ENCODE peak calls at places on chromosomes 2 and 18, in ten cellular contexts. N, G, Z, O, M, U, F, H, V and K are unnamed samples.

GRCh38 chr2:24429711-24430110 is 61.3 kb upstream of the NCOA1 start:
- DNase-seq in N (no peak), Z (peak), H (no peak), O (no peak), U (no peak), M (no peak), F (no peak), G (no peak), V (no peak), K (no peak)

GRCh38 chr2:218814540-218815243 is 16.9 kb downstream of the PRKAG3 start:
- DNase-seq in F (no peak), G (no peak), O (no peak), N (no peak), H (no peak), M (no peak), U (no peak), V (no peak), Z (no peak), K (no peak)

GRCh38 chr18:49274188-49274714 is 186.2 kb downstream of the DYM start:
- DNase-seq in V (no peak), O (no peak), Z (peak), H (no peak), U (no peak), N (no peak), F (no peak), M (peak), G (no peak), K (no peak)

GRCh38 chr2:62198237-62198633 is 2.3 kb downstream of the B3GNT2 start:
- DNase-seq in U (no peak), H (no peak), M (no peak), Z (no peak), V (no peak), O (no peak), G (no peak), F (no peak), N (no peak), K (no peak)

GRCh38 chr2:19009510-19009909 is 348.9 kb downstream of the OSR1 start:
- DNase-seq in G (no peak), H (no peak), N (no peak), M (no peak), Z (no peak), V (no peak), U (no peak), F (no peak), O (no peak), K (no peak)

GRCh38 chr2:158773121-158773520 is 22.0 kb upstream of the DAPL1 start:
- DNase-seq in Z (peak), G (peak), N (no peak), V (no peak), M (no peak), U (no peak), O (no peak), F (no peak), H (no peak), K (no peak)

GRCh38 chr2:206693399-206694137 is 24.6 kb downstream of the DYTN start:
- DNase-seq in Z (no peak), V (no peak), N (peak), H (peak), G (peak), U (peak), F (peak), M (peak), O (peak), K (peak)

GRCh38 chr2:129301431-129301913 is 678.0 kb upstream of the RAB6C start:
- DNase-seq in Z (no peak), F (no peak), H (no peak), U (no peak), N (no peak), O (no peak), M (no peak), V (no peak), G (no peak), K (no peak)

GRCh38 chr2:160371251-160372009 is 122.2 kb downstream of the RBMS1 start:
- DNase-seq in M (peak), G (no peak), U (peak), Z (peak), V (no peak), N (peak), F (peak), H (no peak), O (no peak), K (peak)

GRCh38 chr2:43276517-43276931 is 50.1 kb upstream of the ZFP36L2 start:
- DNase-seq in V (no peak), H (no peak), M (no peak), F (no peak), N (peak), G (peak), U (no peak), Z (no peak), O (no peak), K (no peak)

GRCh38 chr2:147879846-147880245 is 35.0 kb downstream of the ACVR2A start:
- DNase-seq in F (no peak), O (no peak), M (no peak), N (no peak), U (no peak), G (no peak), H (no peak), Z (no peak), V (no peak), K (no peak)

GRCh38 chr2:26196683-26197418 is 24.0 kb downstream of the GAREM2 start:
- DNase-seq in O (no peak), N (no peak), H (no peak), M (no peak), F (no peak), G (no peak), Z (no peak), V (no peak), U (no peak), K (no peak)

GRCh38 chr18:48896875-48897511 is 53.8 kb downstream of the SMAD7 start:
- DNase-seq in V (no peak), G (peak), F (no peak), O (no peak), U (no peak), N (no peak), H (peak), Z (no peak), M (no peak), K (no peak)

GRCh38 chr2:216289470-216289869 is 82.8 kb downstream of the MARCHF4 start:
- DNase-seq in H (no peak), Z (no peak), V (no peak), M (peak), O (no peak), U (no peak), N (no peak), G (no peak), F (no peak), K (no peak)

GRCh38 chr2:938181-939005 is 12.3 kb upstream of the SNTG2 start:
- DNase-seq in F (no peak), Z (no peak), H (no peak), N (no peak), G (no peak), U (no peak), V (no peak), M (no peak), O (no peak), K (no peak)

GRCh38 chr2:176182671-176183070 is 5.8 kb upstream of the HOXD1 start:
- DNase-seq in F (no peak), M (no peak), N (no peak), V (no peak), O (no peak), Z (no peak), H (no peak), U (no peak), G (no peak), K (no peak)

GRCh38 chr2:5696741-5697521 is 4.7 kb downstream of the SOX11 start:
- DNase-seq in Z (no peak), F (peak), V (no peak), O (no peak), U (no peak), H (peak), N (no peak), G (no peak), M (peak), K (no peak)

GRCh38 chr2:220373878-220374277 is 746.4 kb downstream of the SLC4A3 start:
- DNase-seq in U (no peak), O (no peak), H (no peak), N (no peak), F (no peak), M (peak), Z (no peak), G (peak), V (no peak), K (no peak)

GRCh38 chr2:233101826-233102225 is 41.7 kb downstream of the INPP5D start:
- DNase-seq in F (no peak), V (no peak), G (no peak), N (no peak), H (no peak), U (no peak), O (no peak), M (peak), Z (no peak), K (no peak)

GRCh38 chr18:76450452-76450851 is 44.6 kb downstream of the ZNF516 start:
- DNase-seq in O (no peak), V (no peak), F (no peak), N (no peak), M (no peak), G (peak), Z (no peak), H (no peak), U (no peak), K (no peak)

GRCh38 chr18:61882296-61883004 is 10.4 kb downstream of the RNF152 start:
- DNase-seq in Z (no peak), N (no peak), F (no peak), V (no peak), H (no peak), O (no peak), M (no peak), U (no peak), G (peak), K (no peak)

GRCh38 chr18:23521907-23522306 is 18.6 kb downstream of the RMC1 start:
- DNase-seq in M (no peak), H (no peak), U (no peak), N (no peak), G (no peak), V (no peak), Z (no peak), O (no peak), F (no peak), K (no peak)

GRCh38 chr18:8299054-8299708 is 310.1 kb upstream of the RAB12 start:
- DNase-seq in V (no peak), G (no peak), Z (no peak), O (no peak), H (no peak), F (peak), U (no peak), M (peak), N (no peak), K (no peak)

GRCh38 chr2:226030369-226031077 is 631.0 kb downstream of the NYAP2 start:
- DNase-seq in N (no peak), U (no peak), M (peak), H (no peak), F (no peak), G (peak), O (peak), V (no peak), Z (no peak), K (no peak)

GRCh38 chr2:216545359-216545758 is 46.7 kb downstream of the RPL37A start:
- DNase-seq in N (no peak), H (no peak), G (no peak), M (no peak), V (no peak), Z (no peak), F (no peak), U (no peak), O (no peak), K (no peak)

GRCh38 chr2:161078211-161078539 is 82.1 kb upstream of the TANK start:
- DNase-seq in H (no peak), G (no peak), O (peak), M (no peak), F (no peak), Z (no peak), N (no peak), U (no peak), V (no peak), K (no peak)

GRCh38 chr2:175744000-175744399 is 258.1 kb downstream of the LNPK start:
- DNase-seq in H (no peak), G (no peak), F (no peak), M (no peak), V (no peak), Z (no peak), O (no peak), N (no peak), U (no peak), K (no peak)

GRCh38 chr2:120393456-120393855 is 47.5 kb downstream of the INHBB start:
- DNase-seq in M (no peak), V (no peak), F (no peak), H (no peak), Z (no peak), U (no peak), G (no peak), O (no peak), N (no peak), K (no peak)

GRCh38 chr18:79418236-79418635 is 22.5 kb downstream of the NFATC1 start:
- DNase-seq in H (no peak), G (no peak), V (no peak), N (no peak), M (no peak), Z (no peak), F (no peak), U (no peak), O (no peak), K (no peak)

GRCh38 chr2:112121682-112122254 is 16.4 kb upstream of the FBLN7 start:
- DNase-seq in V (no peak), F (peak), O (peak), N (peak), U (peak), M (peak), H (no peak), G (peak), Z (no peak), K (peak)

GRCh38 chr2:191806396-191806795 is 40.5 kb downstream of the CAVIN2 start:
- DNase-seq in O (no peak), N (no peak), M (no peak), V (no peak), U (no peak), Z (no peak), H (no peak), G (no peak), F (no peak), K (no peak)

GRCh38 chr2:11177871-11178598 is 22.8 kb downstream of the SLC66A3 start:
- DNase-seq in Z (no peak), H (no peak), M (peak), V (no peak), O (no peak), F (peak), G (peak), U (no peak), N (peak), K (no peak)

GRCh38 chr2:238700122-238700457 is 147.8 kb upstream of the TWIST2 start:
- DNase-seq in G (peak), O (no peak), F (no peak), V (no peak), H (no peak), Z (peak), U (no peak), M (no peak), N (no peak), K (no peak)

GRCh38 chr18:10216809-10217208 is 237.6 kb upstream of the APCDD1 start:
- DNase-seq in G (no peak), O (no peak), H (no peak), Z (no peak), N (no peak), F (no peak), V (no peak), U (no peak), M (no peak), K (no peak)

GRCh38 chr2:189402932-189403331 is 38.3 kb upstream of the WDR75 start:
- DNase-seq in H (no peak), Z (peak), U (no peak), F (no peak), G (peak), N (no peak), V (no peak), M (no peak), O (no peak), K (no peak)

GRCh38 chr2:160169401-160169918 is 30.6 kb downstream of the ITGB6 start:
- DNase-seq in M (no peak), H (no peak), V (no peak), F (no peak), U (no peak), N (no peak), Z (no peak), G (no peak), O (no peak), K (no peak)

GRCh38 chr2:132691556-132691955 is 21.6 kb upstream of the LYPD1 start:
- DNase-seq in M (no peak), V (no peak), U (no peak), H (no peak), N (no peak), F (no peak), O (no peak), Z (peak), G (no peak), K (no peak)

GRCh38 chr18:35386600-35387366 is 9.6 kb upstream of the ZNF396 start:
- DNase-seq in G (peak), O (peak), N (peak), U (peak), M (peak), F (peak), H (peak), Z (peak), V (peak), K (peak)

GRCh38 chr2:7744827-7745226 is 827.6 kb downstream of the RNF144A start:
- DNase-seq in V (no peak), N (no peak), H (no peak), M (peak), Z (no peak), G (peak), F (no peak), U (no peak), O (no peak), K (no peak)

GRCh38 chr2:170013802-170014551 is 164.0 kb upstream of the MYO3B start:
- DNase-seq in N (peak), O (no peak), U (peak), V (no peak), H (no peak), F (no peak), G (no peak), M (no peak), Z (no peak), K (no peak)